ENCODE peak calls at places on chromosomes 5 and 9, in four cellular contexts. B is foreskin keratinocyte, Y is GM12878, H is brain microvascular endothelial cell. I is an unnamed sample.

GRCh38 chr5:72448368-72448767 is 58.8 kb downstream of the ZNF366 start:
- DNase-seq in B (no peak), Y (no peak), H (no peak), I (no peak)

GRCh38 chr5:38622723-38623129 is 66.3 kb upstream of the LIFR start:
- DNase-seq in B (no peak), Y (no peak), H (no peak), I (no peak)

GRCh38 chr9:129250786-129251185 is 72.7 kb upstream of the IER5L start:
- DNase-seq in B (peak; percentile 34), Y (no peak), H (peak; percentile 24), I (no peak)

GRCh38 chr9:29213374-29214161 is 1640.3 kb upstream of the C9orf72 start:
- DNase-seq in B (peak; percentile 37), Y (no peak), H (no peak), I (peak; percentile 19)

GRCh38 chr9:32487981-32488380 is 38.0 kb downstream of the RIGI start:
- DNase-seq in B (no peak), Y (no peak), H (peak; percentile 72), I (no peak)

GRCh38 chr9:28598396-28598795 is 1025.1 kb upstream of the C9orf72 start:
- DNase-seq in B (no peak), Y (no peak), H (no peak), I (no peak)

GRCh38 chr5:112434650-112435049 is 15.6 kb upstream of the EPB41L4A start:
- DNase-seq in B (no peak), Y (no peak), H (no peak), I (no peak)

GRCh38 chr5:104951829-104952228 is 1389.2 kb upstream of the NUDT12 start:
- DNase-seq in B (no peak), Y (no peak), H (no peak), I (no peak)

GRCh38 chr5:31530541-31531265 is 1.2 kb downstream of the DROSHA start:
- DNase-seq in B (peak; percentile 12), Y (no peak), H (no peak), I (no peak)

GRCh38 chr5:145509336-145510150 is 325.6 kb downstream of the PRELID2 start:
- DNase-seq in B (no peak), Y (no peak), H (no peak), I (no peak)

GRCh38 chr5:147455321-147455720 is 54.5 kb downstream of the DPYSL3 start:
- DNase-seq in B (no peak), Y (no peak), H (no peak), I (no peak)

GRCh38 chr5:91332267-91333044 is 50.7 kb downstream of the ARRDC3 start:
- DNase-seq in B (no peak), Y (no peak), H (peak; percentile 74), I (no peak)

GRCh38 chr9:101235105-101235866 is 149.5 kb downstream of the BAAT start:
- DNase-seq in B (peak; percentile 2), Y (no peak), H (no peak), I (no peak)

GRCh38 chr5:99721487-99721886 is 792.7 kb upstream of the CHD1 start:
- DNase-seq in B (no peak), Y (no peak), H (no peak), I (no peak)

GRCh38 chr9:84137968-84138367 is 157.4 kb downstream of the RMI1 start:
- DNase-seq in B (peak; percentile 40), Y (no peak), H (no peak), I (no peak)

GRCh38 chr9:108837530-108837929 is 18.3 kb downstream of the ACTL7B start:
- DNase-seq in B (peak; percentile 83), Y (no peak), H (no peak), I (no peak)

GRCh38 chr5:142779163-142779562 is 9.0 kb downstream of the ARHGAP26 start:
- DNase-seq in B (peak; percentile 67), Y (no peak), H (peak; percentile 28), I (no peak)

GRCh38 chr9:37061763-37062162 is 27.7 kb upstream of the PAX5 start:
- DNase-seq in B (no peak), Y (no peak), H (peak; percentile 34), I (no peak)

GRCh38 chr5:32794086-32794485 is 83.0 kb downstream of the NPR3 start:
- DNase-seq in B (no peak), Y (no peak), H (peak; percentile 44), I (no peak)

GRCh38 chr9:10212702-10213101 is 400.1 kb downstream of the PTPRD start:
- DNase-seq in B (no peak), Y (no peak), H (no peak), I (no peak)

GRCh38 chr5:3309538-3309937 is 286.1 kb upstream of the IRX1 start:
- DNase-seq in B (peak; percentile 71), Y (no peak), H (no peak), I (no peak)

GRCh38 chr9:35658144-35658893 is at the start of gene CCDC107:
- DNase-seq in B (peak; percentile 49), Y (no peak), H (peak; percentile 51), I (peak; percentile 88)

GRCh38 chr9:136551401-136552116 is 5.7 kb upstream of the NOTCH1 start:
- DNase-seq in B (peak; percentile 57), Y (no peak), H (peak; percentile 28), I (no peak)

GRCh38 chr5:144205141-144205551 is 34.5 kb downstream of the KCTD16 start:
- DNase-seq in B (no peak), Y (no peak), H (peak; percentile 29), I (no peak)

GRCh38 chr9:88816141-88816540 is 175.1 kb upstream of the S1PR3 start:
- DNase-seq in B (no peak), Y (no peak), H (peak; percentile 86), I (no peak)

GRCh38 chr5:134511796-134512660 is 13.4 kb upstream of the JADE2 start:
- DNase-seq in B (no peak), Y (no peak), H (peak; percentile 40), I (no peak)

GRCh38 chr9:37953775-37954437 is 50.0 kb upstream of the SLC25A51 start:
- DNase-seq in B (peak; percentile 94), Y (peak; percentile 80), H (peak; percentile 94), I (no peak)

GRCh38 chr5:19928556-19929421 is 59.2 kb downstream of the CDH18 start:
- DNase-seq in B (peak; percentile 80), Y (no peak), H (peak; percentile 68), I (no peak)

GRCh38 chr5:65085181-65085580 is 316.5 kb downstream of the CWC27 start:
- DNase-seq in B (no peak), Y (no peak), H (no peak), I (no peak)

GRCh38 chr5:138180183-138180782 is 1.4 kb downstream of the KIF20A start:
- DNase-seq in B (peak; percentile 39), Y (peak; percentile 62), H (peak; percentile 54), I (no peak)

GRCh38 chr5:149221326-149221725 is 50.3 kb upstream of the AFAP1L1 start:
- DNase-seq in B (no peak), Y (no peak), H (no peak), I (no peak)

GRCh38 chr9:35748239-35748857 is 680 bp downstream of the GBA2 start:
- DNase-seq in B (no peak), Y (no peak), H (no peak), I (no peak)

GRCh38 chr5:10762776-10763500 is 1.9 kb upstream of the DAP start:
- DNase-seq in B (no peak), Y (no peak), H (no peak), I (no peak)
- TF ChIP-seq CTCF in B (no peak), Y (no peak), H (no peak), I (no peak)

DNA sequence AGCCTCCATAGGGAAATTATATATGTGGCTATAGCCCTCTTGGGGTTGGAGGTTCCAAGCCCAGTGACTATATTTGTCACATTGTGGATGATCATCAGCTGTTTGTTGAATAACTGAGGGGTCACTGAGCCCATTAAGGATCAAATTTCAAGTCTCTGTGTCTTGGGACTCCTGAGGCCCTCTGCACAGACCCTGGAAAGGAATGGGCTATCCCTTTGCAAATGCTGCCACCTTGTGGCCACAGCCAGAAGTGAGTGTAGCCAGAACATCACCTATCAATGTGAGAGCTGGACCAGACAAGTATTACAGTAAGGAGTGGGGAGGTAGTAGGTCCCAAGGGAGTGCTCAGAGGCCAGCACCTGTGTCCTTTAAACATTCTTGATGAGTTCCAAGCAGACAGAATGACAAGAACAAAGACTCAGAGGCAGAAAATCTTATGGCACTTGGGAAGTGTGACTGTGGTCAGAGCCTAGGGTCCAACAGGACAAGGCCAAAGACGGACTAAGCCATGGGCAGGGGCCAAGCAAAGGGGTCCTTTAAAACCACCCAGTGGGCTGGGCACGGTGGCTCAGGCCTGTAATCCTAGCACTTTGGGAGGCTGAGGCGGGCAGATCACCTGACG is 8.2 kb downstream of the RPP25L start:
- DNase-seq in B (no peak), Y (peak; percentile 27), H (peak; percentile 75), I (peak; percentile 76)
- TF ChIP-seq CTCF in B (peak; percentile 95), Y (peak; percentile 93), H (peak; percentile 94), I (peak; percentile 88)

DNA sequence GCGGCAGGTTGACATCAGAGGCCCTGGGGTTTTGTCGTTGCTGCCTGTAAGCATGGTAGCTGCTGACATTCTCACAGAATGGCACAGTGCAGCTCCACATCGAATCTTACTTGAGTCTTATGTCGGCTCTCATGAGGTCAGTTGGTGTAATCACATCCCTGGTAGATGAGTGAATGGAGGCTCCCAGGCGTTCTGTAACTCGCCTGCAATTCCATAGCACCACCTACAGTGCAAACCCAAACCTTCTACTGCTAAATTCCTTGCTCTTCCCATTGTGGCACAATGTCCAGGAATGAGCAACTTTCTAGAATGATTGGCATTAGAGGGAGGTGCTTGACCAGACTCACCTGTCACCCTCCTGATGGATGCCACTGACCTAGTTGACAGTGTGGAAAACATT is 578.4 kb downstream of the CCDC171 start:
- DNase-seq in B (no peak), Y (no peak), H (peak; percentile 67), I (no peak)
- TF ChIP-seq CTCF in B (peak; percentile 52), Y (no peak), H (peak; percentile 72), I (no peak)

GRCh38 chr5:74684900-74685851 is at the start of gene HEXB:
- DNase-seq in B (peak; percentile 50), Y (peak; percentile 27), H (peak; percentile 70), I (peak; percentile 87)
- TF ChIP-seq CTCF in B (peak; percentile 3), Y (no peak), H (no peak), I (no peak)

GRCh38 chr5:23139338-23140171 is 286.4 kb upstream of the CDH12 start:
- DNase-seq in B (peak; percentile 4), Y (no peak), H (no peak), I (no peak)
- TF ChIP-seq CTCF in B (peak; percentile 64), Y (peak; percentile 41), H (peak; percentile 35), I (no peak)

GRCh38 chr5:131110256-131110594 is 54.8 kb downstream of the HINT1 start:
- DNase-seq in B (no peak), Y (no peak), H (no peak), I (no peak)
- TF ChIP-seq CTCF in B (no peak), Y (no peak), H (no peak), I (peak; percentile 40)

I was measured in natural killer cell.